ENCODE peak calls at places on chromosome 14, in five cellular contexts. E is A549, X is AG08396, F is fibroblast of the aortic adventitia, I is left ventricle myocardium inferior. M is an unnamed sample.

GRCh38 chr14:102819176-102819628 is 42.0 kb downstream of the TRAF3 start:
- DNase-seq in E (no peak), X (no peak), F (no peak), I (no peak), M (no peak)

GRCh38 chr14:63893701-63894458 is 41.1 kb downstream of the SYNE2 start:
- DNase-seq in E (peak), X (peak), F (peak), I (peak), M (peak)

GRCh38 chr14:81927069-81927468 is 393.4 kb upstream of the SEL1L start:
- DNase-seq in E (no peak), X (no peak), F (no peak), I (no peak), M (no peak)

GRCh38 chr14:66365388-66365787 is 120.8 kb upstream of the CCDC196 start:
- DNase-seq in E (no peak), X (no peak), F (no peak), I (no peak), M (no peak)

GRCh38 chr14:47155395-47155794 is 503.8 kb upstream of the RPL10L start:
- DNase-seq in E (no peak), X (no peak), F (no peak), I (no peak), M (no peak)

GRCh38 chr14:58751788-58752187 is 114.0 kb downstream of the DACT1 start:
- DNase-seq in E (no peak), X (no peak), F (no peak), I (no peak), M (no peak)

GRCh38 chr14:86897704-86898513 is 1095.1 kb downstream of the GALC start:
- DNase-seq in E (no peak), X (no peak), F (no peak), I (no peak), M (no peak)

GRCh38 chr14:19895282-19895681 is 20.3 kb downstream of the OR4K2 start:
- DNase-seq in E (no peak), X (no peak), F (no peak), I (no peak), M (no peak)

GRCh38 chr14:61116369-61116768 is 135.3 kb downstream of the SLC38A6 start:
- DNase-seq in E (no peak), X (no peak), F (no peak), I (no peak), M (no peak)

GRCh38 chr14:64465208-64465821 is at the start of gene AKAP5:
- DNase-seq in E (peak), X (peak), F (no peak), I (peak), M (no peak)

GRCh38 chr14:55350461-55350860 is 61.2 kb downstream of the ATG14 start:
- DNase-seq in E (no peak), X (no peak), F (no peak), I (no peak), M (no peak)

GRCh38 chr14:65958664-65959562 is 527.3 kb upstream of the CCDC196 start:
- DNase-seq in E (peak), X (peak), F (peak), I (no peak), M (no peak)

GRCh38 chr14:100885196-100886030 is 18.1 kb downstream of the RTL1 start:
- DNase-seq in E (no peak), X (no peak), F (peak), I (peak), M (no peak)

GRCh38 chr14:65961004-65961403 is 525.2 kb upstream of the CCDC196 start:
- DNase-seq in E (peak), X (peak), F (peak), I (peak), M (no peak)

GRCh38 chr14:51860836-51861583 is 598 bp downstream of the GNG2 start:
- DNase-seq in E (no peak), X (no peak), F (peak), I (no peak), M (no peak)

GRCh38 chr14:81102217-81102616 is 118.5 kb downstream of the GTF2A1 start:
- DNase-seq in E (no peak), X (no peak), F (no peak), I (no peak), M (no peak)

GRCh38 chr14:32524609-32525391 is 195.7 kb downstream of the AKAP6 start:
- DNase-seq in E (no peak), X (peak), F (peak), I (no peak), M (no peak)

GRCh38 chr14:71431169-71431525 is 501.1 kb upstream of the RGS6 start:
- DNase-seq in E (no peak), X (no peak), F (no peak), I (no peak), M (no peak)

GRCh38 chr14:90398315-90398811 is 1.5 kb downstream of the CALM1 start:
- DNase-seq in E (peak), X (peak), F (no peak), I (no peak), M (no peak)

GRCh38 chr14:21258194-21258888 is 10.9 kb downstream of the HNRNPC start:
- DNase-seq in E (no peak), X (no peak), F (no peak), I (no peak), M (no peak)